ENCODE peak calls at places on chromosomes 13 and 19, in six cellular contexts. One of them, this sample, is unnamed.

GRCh38 chr19:46040952-46041500 is at the start of gene IGFL4:
- DNase-seq in H1: no peak
- DNase-seq in neuronal stem cell: no peak
- DNase-seq in IMR-90: no peak
- DNase-seq in trophoblast cell: no peak
- DNase-seq in H9: no peak
- DNase-seq in this sample: no peak

GRCh38 chr19:2819540-2820111 is at the start of gene ZNF554:
- DNase-seq in trophoblast cell: peak; percentile 99
- DNase-seq in H9: peak; percentile 97
- DNase-seq in neuronal stem cell: peak; percentile 96
- DNase-seq in IMR-90: peak; percentile 94
- DNase-seq in H1: peak; percentile 99
- DNase-seq in this sample: peak; percentile 94

GRCh38 chr19:1170938-1171754 is 2.9 kb downstream of the SBNO2 start:
- DNase-seq in trophoblast cell: no peak
- DNase-seq in neuronal stem cell: no peak
- DNase-seq in H9: no peak
- DNase-seq in IMR-90: no peak
- DNase-seq in H1: no peak
- DNase-seq in this sample: no peak

GRCh38 chr19:16306728-16307402 is 17.8 kb upstream of the KLF2 start:
- DNase-seq in IMR-90: no peak
- DNase-seq in H1: peak; percentile 58
- DNase-seq in neuronal stem cell: no peak
- DNase-seq in H9: no peak
- DNase-seq in trophoblast cell: no peak
- DNase-seq in this sample: no peak

GRCh38 chr19:44344255-44344654 is 12.2 kb downstream of the ZNF112 start:
- DNase-seq in IMR-90: no peak
- DNase-seq in H9: no peak
- DNase-seq in H1: no peak
- DNase-seq in trophoblast cell: no peak
- DNase-seq in neuronal stem cell: no peak
- DNase-seq in this sample: no peak

GRCh38 chr19:46839752-46840151 is 10.9 kb downstream of the AP2S1 start:
- DNase-seq in IMR-90: no peak
- DNase-seq in H1: no peak
- DNase-seq in trophoblast cell: no peak
- DNase-seq in H9: no peak
- DNase-seq in neuronal stem cell: no peak
- DNase-seq in this sample: no peak

GRCh38 chr19:17703823-17704463 is 15.3 kb upstream of the MAP1S start:
- DNase-seq in H9: peak; percentile 82
- DNase-seq in neuronal stem cell: no peak
- DNase-seq in trophoblast cell: peak; percentile 71
- DNase-seq in IMR-90: peak; percentile 31
- DNase-seq in H1: peak; percentile 95
- DNase-seq in this sample: no peak

GRCh38 chr13:33251131-33251629 is 34.4 kb downstream of the STARD13 start:
- DNase-seq in neuronal stem cell: no peak
- DNase-seq in H9: no peak
- DNase-seq in H1: no peak
- DNase-seq in trophoblast cell: peak; percentile 47
- DNase-seq in IMR-90: peak; percentile 99
- DNase-seq in this sample: peak; percentile 88

GRCh38 chr13:109344552-109345157 is 441.7 kb downstream of the IRS2 start:
- DNase-seq in H1: no peak
- DNase-seq in IMR-90: peak; percentile 82
- DNase-seq in H9: no peak
- DNase-seq in trophoblast cell: peak; percentile 57
- DNase-seq in neuronal stem cell: no peak
- DNase-seq in this sample: peak; percentile 74

GRCh38 chr13:65787087-65787486 is 1443.0 kb downstream of the PCDH9 start:
- DNase-seq in H9: no peak
- DNase-seq in IMR-90: peak; percentile 27
- DNase-seq in H1: no peak
- DNase-seq in trophoblast cell: no peak
- DNase-seq in neuronal stem cell: no peak
- DNase-seq in this sample: no peak

GRCh38 chr13:22114630-22115311 is 443.9 kb downstream of the FGF9 start:
- DNase-seq in H1: no peak
- DNase-seq in neuronal stem cell: no peak
- DNase-seq in trophoblast cell: peak; percentile 48
- DNase-seq in IMR-90: peak; percentile 78
- DNase-seq in H9: no peak
- DNase-seq in this sample: peak; percentile 44

GRCh38 chr13:19959141-19959830 is 759 bp downstream of the ZMYM2 start:
- DNase-seq in trophoblast cell: peak; percentile 69
- DNase-seq in H9: peak; percentile 60
- DNase-seq in H1: peak; percentile 75
- DNase-seq in IMR-90: peak; percentile 39
- DNase-seq in neuronal stem cell: peak; percentile 49
- DNase-seq in this sample: peak; percentile 71

GRCh38 chr19:5001547-5002131 is 32.7 kb downstream of the KDM4B start:
- DNase-seq in H1: no peak
- DNase-seq in neuronal stem cell: no peak
- DNase-seq in IMR-90: peak; percentile 71
- DNase-seq in trophoblast cell: peak; percentile 73
- DNase-seq in H9: peak; percentile 61
- DNase-seq in this sample: peak; percentile 55

DNA sequence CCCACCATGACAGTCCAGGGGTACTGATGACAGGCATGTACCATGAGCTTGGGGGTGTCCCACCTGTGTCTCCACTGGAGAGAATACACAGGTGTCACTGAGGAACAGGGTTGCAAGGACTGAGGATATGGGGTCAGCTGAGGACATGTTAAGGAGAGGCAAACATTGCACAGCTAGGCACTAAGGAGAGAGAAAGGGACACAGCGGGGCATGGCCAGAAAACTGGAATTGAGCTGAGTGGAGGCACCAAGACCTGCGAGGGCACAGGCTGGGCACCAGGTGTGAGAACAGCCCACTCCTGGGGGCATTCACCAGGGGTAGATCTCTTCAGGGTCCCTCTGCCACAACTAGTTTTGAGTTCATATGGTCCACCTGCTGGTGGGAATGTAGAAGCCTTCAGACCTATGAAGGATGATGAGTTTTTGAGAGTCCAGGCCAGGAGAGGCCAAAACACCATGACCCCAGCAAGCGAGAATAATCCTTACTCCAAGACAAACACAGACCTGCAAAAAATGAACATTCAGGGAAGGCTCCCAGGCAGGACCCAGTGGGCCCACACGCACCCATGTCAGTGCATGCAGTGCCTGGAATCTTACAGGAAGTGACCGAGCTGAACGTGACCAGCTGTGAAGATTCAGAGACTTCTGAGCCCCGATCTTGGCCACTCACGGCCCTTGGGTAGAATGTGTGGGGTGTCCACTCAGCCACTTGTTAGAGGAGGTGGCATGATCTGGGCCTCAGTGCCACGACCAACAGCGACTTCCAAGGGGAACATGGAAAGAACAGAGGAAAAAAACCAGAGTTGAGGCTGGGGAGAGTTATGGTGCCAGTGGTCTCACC is 1.4 kb upstream of the ZNF584 start:
- DNase-seq in trophoblast cell: peak; percentile 46
- DNase-seq in H1: no peak
- DNase-seq in neuronal stem cell: no peak
- DNase-seq in IMR-90: no peak
- DNase-seq in H9: peak; percentile 47
- DNase-seq in this sample: peak; percentile 36
- H4K91ac ChIP-seq in trophoblast cell: peak overlapping the region; percentile 21
- H4K91ac ChIP-seq in H1: peak overlapping the region; percentile 37
- H4K91ac ChIP-seq in neuronal stem cell: no peak overlapping the region
- H4K91ac ChIP-seq in IMR-90: no peak overlapping the region
- H4K91ac ChIP-seq in H9: no peak overlapping the region
- H4K91ac ChIP-seq in this sample: no peak overlapping the region

DNA sequence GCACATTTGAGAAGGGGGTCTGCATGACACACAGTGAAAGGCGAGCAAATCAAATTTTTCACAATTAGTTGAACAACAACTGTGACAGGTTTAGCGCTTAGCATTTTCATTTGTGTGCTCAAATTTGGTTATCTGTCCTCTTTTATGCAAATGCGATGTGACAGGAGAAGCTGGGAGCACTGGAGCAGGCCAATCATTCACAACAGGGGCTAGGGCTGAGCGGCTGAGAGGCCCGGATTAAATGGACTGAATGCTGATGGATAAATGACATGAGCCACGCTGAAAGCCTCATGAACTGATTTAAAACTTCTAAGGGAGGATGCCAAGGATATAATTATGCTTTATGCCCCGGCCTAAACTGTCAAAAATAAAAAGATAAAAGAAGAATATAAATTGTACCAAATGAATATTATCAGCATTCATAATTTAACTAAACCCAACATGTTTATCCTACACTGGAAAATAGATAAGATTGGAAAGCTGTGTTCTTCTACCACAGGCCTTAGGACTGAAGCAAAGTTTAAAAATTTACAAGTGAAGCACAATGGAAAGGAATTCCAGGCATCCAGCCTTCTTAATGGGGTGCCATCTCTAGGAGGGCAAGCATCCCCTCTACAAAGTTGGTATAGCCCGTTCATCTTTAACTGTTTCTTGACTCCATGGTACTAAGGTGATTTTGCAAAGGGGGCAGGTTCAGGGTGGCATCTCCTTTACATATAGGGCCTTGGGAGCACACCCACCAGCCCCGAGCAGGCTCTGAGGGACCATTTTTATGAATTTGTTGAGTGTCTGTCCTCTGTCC is 117.9 kb downstream of the RBM26 start:
- DNase-seq in neuronal stem cell: peak; percentile 26
- DNase-seq in H9: peak; percentile 42
- DNase-seq in H1: no peak
- DNase-seq in trophoblast cell: no peak
- DNase-seq in IMR-90: no peak
- DNase-seq in this sample: no peak
- H3K18ac ChIP-seq in neuronal stem cell: peak overlapping the region; percentile 57
- H3K18ac ChIP-seq in H9: no peak overlapping the region
- H3K18ac ChIP-seq in H1: peak overlapping the region; percentile 2
- H3K18ac ChIP-seq in trophoblast cell: no peak overlapping the region
- H3K18ac ChIP-seq in IMR-90: no peak overlapping the region
- H3K18ac ChIP-seq in this sample: no peak overlapping the region

GRCh38 chr19:10214784-10215183 is 16.3 kb downstream of the S1PR2 start:
- DNase-seq in H1: no peak
- DNase-seq in IMR-90: peak; percentile 66
- DNase-seq in H9: no peak
- DNase-seq in trophoblast cell: peak; percentile 86
- DNase-seq in neuronal stem cell: no peak
- DNase-seq in this sample: no peak
- H4K91ac ChIP-seq in H1: no peak overlapping the region
- H4K91ac ChIP-seq in IMR-90: no peak overlapping the region
- H4K91ac ChIP-seq in H9: no peak overlapping the region
- H4K91ac ChIP-seq in trophoblast cell: no peak overlapping the region
- H4K91ac ChIP-seq in neuronal stem cell: no peak overlapping the region
- H4K91ac ChIP-seq in this sample: no peak overlapping the region

GRCh38 chr19:49896863-49897621 is at the start of gene IL4I1:
- DNase-seq in H9: no peak
- DNase-seq in H1: no peak
- DNase-seq in IMR-90: peak; percentile 42
- DNase-seq in trophoblast cell: peak; percentile 25
- DNase-seq in neuronal stem cell: no peak
- DNase-seq in this sample: peak; percentile 42
- H3K18ac ChIP-seq in H9: no peak within 1 kb of the TSS
- H3K18ac ChIP-seq in H1: no peak within 1 kb of the TSS
- H3K18ac ChIP-seq in IMR-90: no peak within 1 kb of the TSS
- H3K18ac ChIP-seq in trophoblast cell: no peak within 1 kb of the TSS
- H3K18ac ChIP-seq in neuronal stem cell: peak within 1 kb of the TSS; percentile 71
- H3K18ac ChIP-seq in this sample: peak within 1 kb of the TSS; percentile 75